ENCODE peak calls at places on chromosome 4, in eight cellular contexts. Q is CD4-positive, alpha-beta memory T cell; S is adrenal gland; I is heart right ventricle; G is GM23248; U is cardiac muscle cell; W is body of pancreas; O is SJSA1. M is an unnamed sample.

GRCh38 chr4:168830777-168831512 is 179.1 kb downstream of the CBR4 start:
- DNase-seq in Q (no peak), S (no peak), I (no peak), G (peak; percentile 53), U (no peak), W (no peak), O (peak; percentile 55), M (no peak)

GRCh38 chr4:23305026-23305425 is 584.8 kb downstream of the PPARGC1A start:
- DNase-seq in Q (no peak), S (no peak), I (no peak), G (no peak), U (no peak), W (no peak), O (no peak), M (no peak)

GRCh38 chr4:37737456-37737855 is 51.3 kb upstream of the RELL1 start:
- DNase-seq in Q (no peak), S (no peak), I (no peak), G (peak; percentile 81), U (no peak), W (no peak), O (no peak), M (no peak)

GRCh38 chr4:88091378-88091777 is 67.1 kb downstream of the ABCG2 start:
- DNase-seq in Q (no peak), S (no peak), I (no peak), G (no peak), U (no peak), W (no peak), O (no peak), M (no peak)

GRCh38 chr4:45323453-45324058 is 597.2 kb upstream of the GNPDA2 start:
- DNase-seq in Q (no peak), S (no peak), I (no peak), G (no peak), U (no peak), W (no peak), O (no peak), M (no peak)

GRCh38 chr4:166064706-166065105 is 191.7 kb downstream of the TLL1 start:
- DNase-seq in Q (no peak), S (no peak), I (no peak), G (no peak), U (no peak), W (no peak), O (no peak), M (no peak)

GRCh38 chr4:137960371-137961050 is 281.6 kb downstream of the SLC7A11 start:
- DNase-seq in Q (no peak), S (no peak), I (no peak), G (peak; percentile 79), U (no peak), W (no peak), O (no peak), M (no peak)

GRCh38 chr4:106358899-106359298 is 9.7 kb downstream of the GIMD1 start:
- DNase-seq in Q (no peak), S (no peak), I (no peak), G (peak; percentile 79), U (no peak), W (no peak), O (no peak), M (no peak)

GRCh38 chr4:25433966-25434667 is 57.1 kb downstream of the ANAPC4 start:
- DNase-seq in Q (no peak), S (no peak), I (no peak), G (no peak), U (no peak), W (no peak), O (no peak), M (no peak)

GRCh38 chr4:94298725-94299252 is 43.8 kb downstream of the HPGDS start:
- DNase-seq in Q (no peak), S (no peak), I (no peak), G (no peak), U (no peak), W (no peak), O (no peak), M (no peak)

GRCh38 chr4:168631241-168632151 is 134.6 kb downstream of the PALLD start:
- DNase-seq in Q (no peak), S (peak; percentile 40), I (peak; percentile 75), G (peak; percentile 79), U (peak; percentile 93), W (peak; percentile 55), O (peak; percentile 85), M (peak; percentile 67)

GRCh38 chr4:2393353-2394270 is 24.8 kb downstream of the ZFYVE28 start:
- DNase-seq in Q (no peak), S (no peak), I (no peak), G (no peak), U (peak; percentile 79), W (peak; percentile 63), O (no peak), M (no peak)

GRCh38 chr4:83109480-83110221 is 4.9 kb downstream of the PLAC8 start:
- DNase-seq in Q (peak; percentile 41), S (peak; percentile 37), I (peak; percentile 36), G (peak; percentile 66), U (peak; percentile 72), W (peak; percentile 36), O (no peak), M (peak; percentile 26)

GRCh38 chr4:10526431-10527222 is 69.4 kb upstream of the ZNF518B start:
- DNase-seq in Q (no peak), S (no peak), I (no peak), G (no peak), U (no peak), W (no peak), O (no peak), M (no peak)

DNA sequence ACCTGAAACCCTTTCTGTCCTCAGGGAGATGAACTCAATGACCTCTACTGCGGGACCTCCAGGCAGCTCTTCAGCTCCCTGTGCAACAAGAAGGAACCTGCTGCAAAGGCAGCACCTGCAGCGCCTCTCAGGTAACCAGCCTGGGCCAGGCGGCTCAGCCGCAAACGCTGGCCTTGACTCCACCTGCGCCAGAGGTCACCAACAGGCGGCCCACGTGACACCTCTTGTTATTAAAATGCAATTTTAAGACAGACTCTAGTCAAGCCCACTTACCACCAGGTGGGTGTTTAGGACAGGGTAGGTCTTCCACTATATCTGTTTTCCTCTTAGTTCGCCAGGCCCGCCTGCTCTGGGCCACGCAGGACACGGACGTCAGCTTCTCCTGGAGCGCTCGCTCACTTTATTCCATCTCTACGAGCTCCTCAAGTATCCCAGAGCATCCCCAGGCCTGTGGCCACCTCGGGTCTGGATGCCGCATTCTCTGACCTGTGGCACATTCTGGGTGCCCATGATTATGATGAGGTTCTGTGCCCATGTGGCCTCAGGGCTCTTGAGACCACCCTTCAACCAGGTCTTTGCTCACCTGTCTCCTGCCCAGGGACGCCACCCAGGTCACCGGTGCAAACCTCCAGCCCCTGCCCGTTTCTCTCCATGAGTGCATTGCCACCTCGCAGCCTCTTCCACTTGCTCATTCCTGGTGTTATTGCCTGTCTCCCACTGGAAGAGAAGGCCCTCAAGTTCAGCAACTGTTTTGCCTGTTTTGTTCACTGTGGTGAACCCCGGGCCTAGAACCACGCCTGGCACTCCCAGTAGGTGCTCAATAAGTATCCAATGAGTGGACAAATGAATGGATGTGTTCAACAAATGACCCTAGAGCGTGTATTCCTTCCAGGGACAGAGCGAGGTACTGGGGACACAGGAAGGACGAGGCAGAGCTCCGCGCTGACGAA is 32.8 kb upstream of the JAKMIP1 start:
- DNase-seq in Q (no peak), S (no peak), I (no peak), G (no peak), U (no peak), W (no peak), O (no peak), M (no peak)
- H3K4me1 ChIP-seq in Q (no peaks in the 10 kb centered on the region), S (no peaks in the 10 kb centered on the region), I (no peaks in the 10 kb centered on the region), G (no peaks in the 10 kb centered on the region), U (no peaks in the 10 kb centered on the region), W (no peaks in the 10 kb centered on the region), O (no peaks in the 10 kb centered on the region), M (no peaks in the 10 kb centered on the region)

GRCh38 chr4:79584902-79585301 is 176.9 kb upstream of the GK2 start:
- DNase-seq in Q (no peak), S (no peak), I (no peak), G (no peak), U (no peak), W (no peak), O (no peak), M (no peak)
- H3K27ac ChIP-seq in Q (no peak overlapping the region), S (no peak overlapping the region), I (no peak overlapping the region), G (no peak overlapping the region), U (peak overlapping the region; percentile 68), W (no peak overlapping the region), O (no peak overlapping the region), M (peak overlapping the region; percentile 29)

GRCh38 chr4:74449571-74450297 is 4.8 kb downstream of the AREG start:
- DNase-seq in Q (no peak), S (no peak), I (no peak), G (peak; percentile 55), U (no peak), W (no peak), O (peak; percentile 48), M (no peak)

GRCh38 chr4:74446896-74447295 is 2.0 kb downstream of the AREG start:
- DNase-seq in Q (no peak), S (no peak), I (no peak), G (no peak), U (no peak), W (no peak), O (no peak), M (no peak)

GRCh38 chr4:74444891-74445642 is at the start of gene AREG:
- DNase-seq in Q (peak; percentile 92), S (peak; percentile 64), I (peak; percentile 62), G (peak; percentile 68), U (peak; percentile 75), W (peak; percentile 71), O (peak; percentile 63), M (peak; percentile 75)

GRCh38 chr4:74447636-74448233 is 2.8 kb downstream of the AREG start:
- DNase-seq in Q (no peak), S (no peak), I (no peak), G (no peak), U (no peak), W (no peak), O (no peak), M (no peak)

DNA sequence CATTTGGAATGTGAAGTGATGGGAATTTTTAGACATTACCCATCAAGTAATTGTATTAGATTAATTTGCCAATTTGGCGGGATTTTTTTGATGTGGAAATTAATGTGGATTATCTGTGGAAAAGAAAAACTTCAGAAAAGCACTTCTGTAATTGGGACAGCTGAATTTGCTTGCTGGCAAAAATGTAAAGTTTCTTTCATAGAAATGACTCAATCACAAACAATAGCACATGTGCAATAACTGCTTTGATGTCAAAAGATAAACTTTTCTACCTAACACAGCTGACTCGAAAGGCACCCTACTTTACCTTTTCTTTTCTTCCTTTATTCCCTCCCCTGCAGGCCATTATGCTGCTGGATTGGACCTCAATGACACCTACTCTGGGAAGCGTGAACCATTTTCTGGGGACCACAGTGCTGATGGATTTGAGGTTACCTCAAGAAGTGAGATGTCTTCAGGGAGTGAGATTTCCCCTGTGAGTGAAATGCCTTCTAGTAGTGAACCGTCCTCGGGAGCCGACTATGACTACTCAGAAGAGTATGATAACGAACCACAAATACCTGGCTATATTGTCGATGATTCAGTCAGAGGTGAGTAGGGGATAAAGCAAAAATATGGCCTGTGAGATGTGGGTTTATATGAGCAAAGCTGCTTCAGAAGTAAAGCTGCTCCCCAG is 1.4 kb downstream of the AREG start:
- DNase-seq in Q (no peak), S (no peak), I (no peak), G (no peak), U (no peak), W (no peak), O (no peak), M (no peak)
- H3K4me1 ChIP-seq in Q (peaks cover 10% of the 10 kb centered on the region), S (peaks cover 10% of the 10 kb centered on the region), I (no peaks in the 10 kb centered on the region), G (peaks cover 20% of the 10 kb centered on the region), U (peaks cover 5% of the 10 kb centered on the region), W (peaks cover 7% of the 10 kb centered on the region), O (peaks cover 40% of the 10 kb centered on the region), M (peaks cover 18% of the 10 kb centered on the region)

DNA sequence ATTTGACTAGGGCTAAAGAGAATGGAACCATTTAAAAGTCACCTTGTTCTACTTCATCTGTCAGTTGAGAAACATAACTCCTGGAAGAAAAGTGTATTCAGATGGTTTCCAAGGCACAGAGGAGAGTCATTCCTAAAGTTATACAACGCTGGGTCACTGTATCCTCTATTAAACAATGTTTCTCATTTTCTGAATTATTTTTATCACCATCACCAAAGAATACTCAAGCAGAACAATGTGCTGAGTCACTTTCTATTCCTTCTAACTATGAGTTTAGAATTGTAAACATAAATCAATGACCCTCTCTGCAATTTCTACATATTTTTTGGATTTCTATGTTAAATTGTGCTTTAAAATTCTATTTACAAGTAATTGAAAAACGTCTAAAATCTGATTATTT is 7.3 kb downstream of the DTHD1 start:
- DNase-seq in Q (no peak), S (no peak), I (no peak), G (no peak), U (no peak), W (no peak), O (no peak), M (no peak)
- H3K27ac ChIP-seq in Q (no peak overlapping the region), S (no peak overlapping the region), I (peak overlapping the region; percentile 21), G (no peak overlapping the region), U (no peak overlapping the region), W (no peak overlapping the region), O (no peak overlapping the region), M (no peak overlapping the region)

M was measured in left ventricle myocardium inferior.